ENCODE peak calls at places on chromosomes 7 and 10, in five cellular contexts. H is MM.1S, F is neural crest cell, Z is endothelial cell, G is AG04450. O is an unnamed sample.

GRCh38 chr7:19378340-19378704 is 233.1 kb upstream of the FERD3L start:
- DNase-seq in H (no peak), Z (no peak), G (no peak), F (no peak), O (no peak)

GRCh38 chr7:140646931-140647647 is 6.5 kb upstream of the DENND2A start:
- DNase-seq in H (peak; percentile 57), Z (peak; percentile 46), F (peak; percentile 49), G (no peak), O (peak; percentile 64)

GRCh38 chr7:149126662-149127321 is 668 bp upstream of the ZNF425 start:
- DNase-seq in H (peak; percentile 72), Z (peak; percentile 61), G (no peak), F (peak; percentile 41), O (peak; percentile 82)

GRCh38 chr7:1348836-1349335 is 110.4 kb downstream of the MICALL2 start:
- DNase-seq in H (no peak), Z (no peak), G (no peak), F (no peak), O (no peak)

GRCh38 chr10:101690461-101690860 is 4.5 kb downstream of the FBXW4 start:
- DNase-seq in Z (no peak), F (no peak), G (no peak), H (no peak), O (no peak)

GRCh38 chr10:61899045-61899444 is 2.5 kb upstream of the ARID5B start:
- DNase-seq in H (peak; percentile 53), Z (no peak), F (no peak), G (no peak), O (no peak)

GRCh38 chr7:155408657-155409586 is 49.0 kb upstream of the EN2 start:
- DNase-seq in G (no peak), F (no peak), Z (no peak), H (no peak), O (no peak)

GRCh38 chr7:98165827-98166667 is 45.2 kb upstream of the BHLHA15 start:
- DNase-seq in G (no peak), H (peak; percentile 37), F (peak; percentile 40), Z (peak; percentile 74), O (peak; percentile 67)

GRCh38 chr7:116588225-116588624 is 63.4 kb downstream of the CAV1 start:
- DNase-seq in Z (peak; percentile 28), H (peak; percentile 76), F (no peak), G (no peak), O (peak; percentile 2)

GRCh38 chr10:43942096-43942885 is 293.6 kb upstream of the ZNF32 start:
- DNase-seq in G (no peak), F (no peak), H (no peak), Z (peak; percentile 3), O (no peak)

GRCh38 chr7:11557627-11558026 is 274.4 kb downstream of the THSD7A start:
- DNase-seq in G (no peak), Z (peak; percentile 13), F (no peak), H (peak; percentile 37), O (peak; percentile 20)

GRCh38 chr10:130254168-130255061 is 118.2 kb downstream of the GLRX3 start:
- DNase-seq in Z (no peak), H (no peak), F (no peak), G (no peak), O (peak; percentile 42)

GRCh38 chr7:131103997-131104396 is 223.7 kb upstream of the MKLN1 start:
- DNase-seq in H (no peak), G (peak; percentile 64), F (no peak), Z (no peak), O (no peak)

GRCh38 chr10:119521443-119522204 is 20.9 kb downstream of the RGS10 start:
- DNase-seq in Z (no peak), G (peak; percentile 58), F (no peak), H (no peak), O (no peak)

GRCh38 chr10:12795723-12796122 is 205.8 kb downstream of the CCDC3 start:
- DNase-seq in H (no peak), F (no peak), Z (no peak), G (no peak), O (no peak)

GRCh38 chr7:43394441-43395130 is 188.3 kb upstream of the STK17A start:
- DNase-seq in F (no peak), Z (no peak), G (no peak), H (no peak), O (no peak)

GRCh38 chr10:102410427-102411073 is 8.0 kb downstream of the PSD start:
- DNase-seq in G (no peak), H (no peak), F (peak; percentile 52), Z (no peak), O (no peak)

GRCh38 chr10:1829712-1830111 is 92.4 kb upstream of the ADARB2 start:
- DNase-seq in G (no peak), H (no peak), F (no peak), Z (no peak), O (no peak)

GRCh38 chr10:25901199-25901598 is 32.8 kb upstream of the MYO3A start:
- DNase-seq in Z (no peak), G (no peak), F (no peak), H (no peak), O (no peak)

GRCh38 chr10:4059471-4060138 is 274.6 kb upstream of the KLF6 start:
- DNase-seq in F (no peak), H (no peak), Z (no peak), G (no peak), O (no peak)

GRCh38 chr7:6164010-6164409 is 108.4 kb downstream of the CYTH3 start:
- DNase-seq in G (no peak), F (no peak), Z (no peak), H (no peak), O (no peak)

GRCh38 chr10:35843524-35844171 is 201.6 kb upstream of the FZD8 start:
- DNase-seq in G (no peak), H (no peak), F (no peak), Z (no peak), O (no peak)

GRCh38 chr7:95608344-95609173 is 12.2 kb upstream of the PDK4 start:
- DNase-seq in Z (peak; percentile 70), H (peak; percentile 88), F (peak; percentile 45), G (peak; percentile 82), O (peak; percentile 68)

GRCh38 chr7:24401628-24402593 is 117.9 kb downstream of the NPY start:
- DNase-seq in G (no peak), F (no peak), Z (no peak), H (peak; percentile 65), O (peak; percentile 36)

GRCh38 chr7:11170863-11171568 is 197.3 kb downstream of the PHF14 start:
- DNase-seq in F (no peak), Z (no peak), H (no peak), G (no peak), O (no peak)

GRCh38 chr10:87668324-87669054 is 8.8 kb downstream of the PAPSS2 start:
- DNase-seq in H (no peak), G (no peak), F (no peak), Z (no peak), O (no peak)

GRCh38 chr10:47060993-47061500 is 149.8 kb downstream of the PTPN20 start:
- DNase-seq in F (no peak), H (no peak), Z (no peak), G (no peak), O (no peak)

GRCh38 chr7:117673367-117673766 is 193.5 kb downstream of the CFTR start:
- DNase-seq in F (peak; percentile 7), G (no peak), H (no peak), Z (peak; percentile 6), O (no peak)

GRCh38 chr10:76353124-76353851 is 921.9 kb downstream of the LRMDA start:
- DNase-seq in H (no peak), Z (no peak), G (no peak), F (no peak), O (no peak)

GRCh38 chr10:130801276-130801675 is 510.2 kb downstream of the TCERG1L start:
- DNase-seq in Z (no peak), G (no peak), H (no peak), F (no peak), O (no peak)

GRCh38 chr10:60042959-60043358 is 136.6 kb upstream of the CCDC6 start:
- DNase-seq in F (no peak), Z (no peak), H (no peak), G (no peak), O (no peak)

GRCh38 chr10:60043561-60043960 is 137.2 kb upstream of the CCDC6 start:
- DNase-seq in G (no peak), H (no peak), F (no peak), Z (no peak), O (no peak)

GRCh38 chr10:60044221-60044620 is 137.9 kb upstream of the CCDC6 start:
- DNase-seq in G (no peak), Z (no peak), H (no peak), F (no peak), O (no peak)

GRCh38 chr10:60042262-60042661 is 135.9 kb upstream of the CCDC6 start:
- DNase-seq in H (no peak), G (no peak), F (no peak), Z (no peak), O (no peak)

DNA sequence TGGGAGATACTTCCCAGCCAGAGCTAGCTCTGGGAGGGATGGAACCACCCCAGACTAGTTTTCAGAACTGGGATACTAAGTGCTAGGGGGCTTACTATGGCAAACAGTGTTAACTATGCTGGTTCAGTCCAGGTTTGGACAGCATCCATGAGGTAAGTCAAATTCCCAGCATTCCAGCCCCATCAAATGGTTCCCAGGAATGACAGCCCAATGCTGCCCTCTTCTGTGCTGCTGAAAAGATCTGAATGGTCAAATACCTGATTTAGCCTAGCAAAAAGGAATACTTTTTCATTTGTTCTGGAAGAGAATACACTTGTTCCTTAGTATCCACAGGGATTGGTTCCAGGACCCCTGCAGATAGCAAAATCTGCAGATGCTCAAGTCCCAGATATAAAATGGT is 141.8 kb upstream of the CCDC6 start:
- DNase-seq in Z (peak; percentile 14), H (no peak), F (no peak), G (no peak), O (no peak)
- TF ChIP-seq CTCF in Z (peak; percentile 16), H (no peak), F (no peak), G (peak; percentile 30), O (peak; percentile 36)

GRCh38 chr7:158805414-158805813 is 23.9 kb downstream of the ESYT2 start:
- DNase-seq in Z (no peak), G (no peak), H (no peak), F (no peak), O (no peak)
- TF ChIP-seq CTCF in Z (no peak), G (no peak), H (no peak), F (no peak), O (no peak)

DNA sequence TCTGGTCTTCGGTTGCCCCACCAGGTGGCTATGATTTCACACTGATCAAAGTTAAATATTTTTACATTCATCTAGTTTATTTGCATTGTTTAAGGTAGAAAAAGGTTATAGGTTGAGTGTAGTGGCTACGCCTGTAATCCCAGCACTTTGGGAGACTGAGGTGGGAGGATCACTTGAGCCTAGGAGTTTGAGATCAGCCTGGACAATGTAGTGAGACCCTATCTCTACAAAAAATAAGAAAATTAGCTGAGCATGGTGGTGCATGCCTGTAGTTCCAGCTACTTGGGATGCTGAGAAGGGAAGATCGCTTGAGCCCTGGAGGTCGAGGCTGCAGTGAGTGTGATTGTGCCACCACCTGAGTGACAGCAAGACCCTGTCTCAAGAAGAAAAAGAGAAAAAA is 3.8 kb downstream of the CCM2 start:
- DNase-seq in Z (no peak), F (no peak), G (no peak), H (no peak), O (no peak)
- TF ChIP-seq CTCF in Z (no peak), F (no peak), G (no peak), H (no peak), O (no peak)

DNA sequence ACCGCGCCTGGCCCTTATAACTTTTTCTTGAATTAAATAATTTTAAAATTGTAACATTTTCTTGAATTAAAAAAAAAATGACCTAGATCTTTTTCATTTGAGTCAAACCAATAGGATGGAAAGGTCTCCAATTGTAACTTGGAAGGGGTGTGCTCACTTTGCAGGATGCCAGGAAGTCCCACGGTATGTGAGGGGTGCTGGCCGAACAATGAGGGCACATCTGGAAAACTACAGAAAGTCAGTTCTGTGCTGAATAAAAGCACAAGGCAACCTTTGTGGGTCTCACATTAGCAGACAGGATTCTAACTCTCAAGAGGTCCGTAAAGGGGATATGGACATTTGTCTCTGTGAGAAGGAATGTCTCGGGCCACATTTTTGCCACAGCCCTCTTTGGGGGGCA is 52.8 kb upstream of the PDLIM1 start:
- DNase-seq in H (no peak), F (no peak), Z (no peak), G (no peak), O (no peak)
- TF ChIP-seq CTCF in H (no peak), F (no peak), Z (no peak), G (no peak), O (no peak)

O was measured in GM13976.